ENCODE peak calls at places on chromosomes 5 and 9, in eight cellular contexts. A is stimulated activated effector memory CD8-positive, alpha-beta T cell treated with anti-CD3 and anti-CD28 coated beads, Interleukin-12 subunit alpha, Interleukin-12 subunit beta, amount 100 ng/mL, for 72 hours; T is IMR-90; R is NCI-H69; B is HT-29; C is central memory CD4-positive, alpha-beta T cell; Z is stromal cell of bone marrow; U is posterior vena cava. Q is an unnamed sample.

GRCh38 chr5:34656001-34656699 is at the start of gene RAI14:
- DNase-seq in A (peak; percentile 5), T (peak; percentile 85), R (peak; percentile 96), B (peak; percentile 77), C (peak; percentile 13), Z (peak; percentile 72), U (peak; percentile 90), Q (peak; percentile 88)

GRCh38 chr9:133274236-133275104 is 531 bp downstream of the ABO start:
- DNase-seq in A (no peak), T (no peak), R (no peak), B (no peak), C (no peak), Z (no peak), U (no peak), Q (no peak)

GRCh38 chr5:159442210-159442850 is 112.0 kb upstream of the IL12B start:
- DNase-seq in A (no peak), T (peak; percentile 23), R (no peak), B (no peak), C (no peak), Z (no peak), U (no peak), Q (no peak)

GRCh38 chr5:15320896-15321295 is 179.1 kb upstream of the FBXL7 start:
- DNase-seq in A (no peak), T (no peak), R (peak; percentile 10), B (no peak), C (no peak), Z (no peak), U (no peak), Q (no peak)

GRCh38 chr5:2134543-2135299 is 252.0 kb upstream of the IRX4 start:
- DNase-seq in A (no peak), T (no peak), R (no peak), B (no peak), C (no peak), Z (no peak), U (peak; percentile 76), Q (no peak)

GRCh38 chr5:54610197-54610898 is 92.8 kb downstream of the SNX18 start:
- DNase-seq in A (peak; percentile 17), T (no peak), R (no peak), B (no peak), C (peak; percentile 34), Z (no peak), U (no peak), Q (no peak)

GRCh38 chr5:79831910-79832309 is 142.3 kb downstream of the CMYA5 start:
- DNase-seq in A (no peak), T (no peak), R (no peak), B (no peak), C (no peak), Z (no peak), U (no peak), Q (no peak)

GRCh38 chr5:122183098-122183794 is 53.9 kb downstream of the ZNF474 start:
- DNase-seq in A (no peak), T (peak; percentile 76), R (peak; percentile 88), B (peak; percentile 73), C (no peak), Z (peak; percentile 55), U (peak; percentile 92), Q (peak; percentile 62)

GRCh38 chr9:117097761-117098160 is 317.1 kb downstream of the ASTN2 start:
- DNase-seq in A (no peak), T (no peak), R (no peak), B (no peak), C (no peak), Z (no peak), U (no peak), Q (no peak)

GRCh38 chr5:126972062-126972895 is 58.1 kb downstream of the MARCHF3 start:
- DNase-seq in A (no peak), T (no peak), R (peak; percentile 85), B (no peak), C (peak; percentile 19), Z (no peak), U (no peak), Q (no peak)

GRCh38 chr9:100428871-100429654 is 2.1 kb downstream of the MSANTD3 start:
- DNase-seq in A (no peak), T (peak; percentile 100), R (peak; percentile 49), B (peak; percentile 47), C (no peak), Z (peak; percentile 99), U (no peak), Q (peak; percentile 12)

GRCh38 chr5:1523793-1524480 is at the start of gene LPCAT1:
- DNase-seq in A (peak; percentile 84), T (peak; percentile 60), R (peak; percentile 90), B (peak; percentile 83), C (peak; percentile 72), Z (no peak), U (peak; percentile 94), Q (peak; percentile 84)

GRCh38 chr9:132631280-132631679 is 38.5 kb downstream of the DDX31 start:
- DNase-seq in A (no peak), T (peak; percentile 87), R (peak; percentile 66), B (no peak), C (no peak), Z (no peak), U (no peak), Q (no peak)